ENCODE peak calls at places on chromosomes 16 and 17, in eight cellular contexts. G is adrenal gland, K is B cell, B is GM13977, Y is neural progenitor cell, I is nephron progenitor cell, M is kidney epithelial cell, H is transverse colon. N is an unnamed sample.

GRCh38 chr17:4903051-4903818 is at the start of gene CHRNE:
- DNase-seq in G (peak), Y (peak), K (peak), M (no peak), B (no peak), H (peak), I (peak), N (peak)

GRCh38 chr16:87006021-87006420 is 311.2 kb downstream of the C16orf95 start:
- DNase-seq in G (no peak), I (no peak), H (no peak), K (no peak), M (no peak), B (no peak), Y (no peak), N (no peak)

GRCh38 chr17:6303664-6304063 is 131.3 kb downstream of the AIPL1 start:
- DNase-seq in Y (peak), B (peak), I (peak), H (no peak), K (no peak), G (peak), M (no peak), N (no peak)

GRCh38 chr17:7558544-7559306 is at the start of gene TNFSF13:
- DNase-seq in Y (no peak), I (no peak), M (no peak), B (no peak), G (peak), H (peak), K (no peak), N (no peak)

GRCh38 chr16:84791501-84791900 is 28.3 kb upstream of the CRISPLD2 start:
- DNase-seq in B (no peak), H (no peak), I (no peak), K (no peak), M (no peak), G (no peak), Y (no peak), N (no peak)

GRCh38 chr16:75535901-75536300 is at the start of gene CHST5:
- DNase-seq in H (peak), M (no peak), I (no peak), G (no peak), B (no peak), Y (no peak), K (no peak), N (no peak)

GRCh38 chr17:37848690-37849616 is 75.3 kb upstream of the TBC1D3K start:
- DNase-seq in Y (no peak), I (no peak), H (no peak), K (no peak), G (peak), B (peak), M (peak), N (peak)

GRCh38 chr17:924711-925480 is 54.7 kb downstream of the NXN start:
- DNase-seq in H (no peak), M (no peak), Y (no peak), I (no peak), B (no peak), K (no peak), G (no peak), N (peak)

GRCh38 chr16:1343428-1344242 is 8.0 kb downstream of the TSR3 start:
- DNase-seq in B (no peak), G (no peak), K (no peak), M (no peak), H (no peak), I (no peak), Y (no peak), N (no peak)

GRCh38 chr17:7330099-7331015 is 1.2 kb upstream of the NEURL4 start:
- DNase-seq in I (peak), M (no peak), K (peak), G (peak), Y (peak), H (peak), B (peak), N (no peak)

GRCh38 chr17:71234349-71234748 is 886.5 kb upstream of the SOX9 start:
- DNase-seq in Y (no peak), K (no peak), M (no peak), G (no peak), H (no peak), I (no peak), B (no peak), N (no peak)

GRCh38 chr17:59387351-59388069 is 56.1 kb downstream of the YPEL2 start:
- DNase-seq in Y (no peak), G (no peak), M (no peak), B (no peak), K (no peak), H (no peak), I (no peak), N (no peak)

GRCh38 chr16:70520612-70521297 is 2.6 kb downstream of the COG4 start:
- DNase-seq in B (peak), G (no peak), K (no peak), M (no peak), Y (no peak), I (no peak), H (no peak), N (no peak)

GRCh38 chr16:1863681-1864460 is 8.1 kb downstream of the MEIOB start:
- DNase-seq in H (no peak), Y (peak), I (no peak), M (no peak), K (no peak), G (no peak), B (no peak), N (peak)

GRCh38 chr17:79057727-79058400 is 16.8 kb upstream of the ENGASE start:
- DNase-seq in I (no peak), G (no peak), Y (no peak), M (no peak), B (no peak), H (no peak), K (no peak), N (no peak)

GRCh38 chr16:10971560-10971961 is 27.2 kb downstream of the CLEC16A start:
- DNase-seq in Y (peak), H (peak), B (no peak), I (peak), K (no peak), G (peak), M (no peak), N (no peak)

GRCh38 chr17:40564883-40565744 is at the start of gene CCR7:
- DNase-seq in G (no peak), B (peak), I (no peak), K (peak), M (no peak), H (peak), Y (no peak), N (no peak)

GRCh38 chr16:14232106-14232890 is 161.2 kb downstream of the MRTFB start:
- DNase-seq in Y (no peak), I (peak), B (no peak), K (no peak), M (no peak), G (no peak), H (no peak), N (no peak)

GRCh38 chr17:39212841-39213480 is 12.8 kb downstream of the STAC2 start:
- DNase-seq in K (no peak), M (no peak), Y (no peak), H (peak), B (no peak), G (no peak), I (no peak), N (no peak)

GRCh38 chr17:46865100-46865499 is 13.7 kb downstream of the WNT9B start:
- DNase-seq in I (no peak), H (no peak), G (no peak), K (no peak), M (no peak), B (no peak), Y (no peak), N (no peak)

GRCh38 chr17:66491213-66491612 is 188.8 kb downstream of the PRKCA start:
- DNase-seq in I (no peak), B (no peak), Y (no peak), G (no peak), M (no peak), K (no peak), H (no peak), N (no peak)

GRCh38 chr17:2140683-2141082 is 85.8 kb downstream of the HIC1 start:
- DNase-seq in G (no peak), B (no peak), Y (no peak), H (no peak), M (no peak), K (no peak), I (no peak), N (peak)

GRCh38 chr17:43578352-43578698 is 32.2 kb upstream of the ETV4 start:
- DNase-seq in K (no peak), G (no peak), B (no peak), Y (no peak), I (no peak), H (no peak), M (no peak), N (no peak)

GRCh38 chr16:78520470-78520869 is 421.0 kb downstream of the WWOX start:
- DNase-seq in M (no peak), H (no peak), G (no peak), I (no peak), Y (no peak), B (no peak), K (no peak), N (no peak)

GRCh38 chr16:9761870-9762269 is 420.4 kb downstream of the GRIN2A start:
- DNase-seq in K (no peak), H (no peak), G (no peak), M (no peak), Y (no peak), B (no peak), I (no peak), N (no peak)

GRCh38 chr16:80547145-80547544 is 6.4 kb downstream of the DYNLRB2 start:
- DNase-seq in I (no peak), Y (no peak), G (no peak), K (no peak), B (no peak), M (no peak), H (no peak), N (no peak)

GRCh38 chr17:44109312-44109630 is 14.2 kb downstream of the HDAC5 start:
- DNase-seq in H (no peak), M (no peak), B (no peak), G (no peak), I (no peak), Y (no peak), K (no peak), N (no peak)

GRCh38 chr17:55769625-55770000 is 18.8 kb downstream of the PCTP start:
- DNase-seq in G (peak), B (no peak), I (no peak), Y (no peak), K (no peak), M (no peak), H (peak), N (peak)

GRCh38 chr17:17745476-17746455 is 64.5 kb downstream of the RAI1 start:
- DNase-seq in I (no peak), Y (no peak), K (no peak), B (no peak), G (no peak), M (no peak), H (no peak), N (no peak)

GRCh38 chr17:36884495-36885160 is 52.6 kb upstream of the LHX1 start:
- DNase-seq in G (no peak), Y (no peak), I (no peak), B (no peak), H (no peak), M (no peak), K (no peak), N (no peak)

GRCh38 chr17:45722161-45722560 is 62.0 kb upstream of the CRHR1 start:
- DNase-seq in G (no peak), Y (peak), H (no peak), M (no peak), B (no peak), I (peak), K (no peak), N (no peak)

GRCh38 chr16:2429771-2430663 is 770 bp downstream of the CCNF start:
- DNase-seq in G (no peak), K (no peak), Y (peak), B (peak), H (no peak), M (no peak), I (peak), N (no peak)

GRCh38 chr16:16879567-16880251 is 500.8 kb downstream of the NPIPA7 start:
- DNase-seq in K (no peak), Y (no peak), H (no peak), M (no peak), G (no peak), I (no peak), B (no peak), N (no peak)

GRCh38 chr16:81637336-81638235 is 141.5 kb upstream of the PLCG2 start:
- DNase-seq in I (no peak), K (no peak), B (no peak), M (no peak), Y (no peak), G (no peak), H (no peak), N (no peak)

GRCh38 chr16:58501242-58502131 is 1.5 kb downstream of the NDRG4 start:
- DNase-seq in G (no peak), K (peak), B (peak), H (peak), Y (peak), M (no peak), I (peak), N (no peak)

GRCh38 chr17:53649201-53649600 is 173.5 kb upstream of the KIF2B start:
- DNase-seq in I (no peak), K (no peak), M (no peak), B (no peak), H (no peak), G (no peak), Y (no peak), N (no peak)

DNA sequence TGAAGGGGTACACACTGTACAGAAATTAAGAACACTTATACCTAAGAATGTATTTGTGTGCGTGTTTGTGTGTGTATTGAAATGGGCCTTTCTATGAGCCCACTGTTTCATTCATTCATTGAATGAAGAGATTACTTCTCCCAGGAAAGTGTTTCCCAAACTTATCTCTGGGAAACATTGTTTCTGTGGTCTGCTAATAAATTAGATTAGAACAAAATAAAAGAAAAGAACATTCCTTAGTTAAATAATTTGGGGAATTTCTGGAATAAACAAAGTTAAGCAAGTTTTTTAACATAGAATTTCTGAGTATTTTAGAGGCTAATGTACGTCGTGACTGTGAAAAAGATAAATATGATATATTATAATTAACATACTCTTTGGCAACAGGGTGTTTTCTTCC is 402.4 kb upstream of the CDH11 start:
- DNase-seq in H (no peak), K (no peak), G (no peak), M (no peak), I (no peak), Y (no peak), B (no peak), N (no peak)
- TF ChIP-seq CTCF in H (no peak), K (no peak), G (no peak), M (no peak), I (no peak), Y (no peak), B (no peak), N (no peak)

DNA sequence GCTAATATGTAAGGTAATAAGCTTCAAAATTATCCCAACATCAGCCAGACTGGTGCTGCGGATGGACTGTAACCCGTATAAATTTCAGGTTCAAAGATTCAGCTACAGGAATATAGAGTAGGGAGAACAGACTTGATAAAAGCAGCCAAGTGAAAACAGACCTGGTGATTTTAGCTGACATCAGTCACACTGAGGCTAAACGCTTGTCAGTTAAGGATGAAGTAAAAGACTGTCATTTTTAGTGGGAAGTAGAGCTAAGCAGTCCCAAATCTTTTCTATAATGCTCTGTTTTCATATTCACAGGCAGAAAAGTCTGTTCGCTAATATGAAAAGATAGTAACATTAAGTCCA is 35.4 kb downstream of the CMTM4 start:
- DNase-seq in B (no peak), Y (no peak), H (no peak), G (no peak), M (peak), I (no peak), K (no peak), N (no peak)
- TF ChIP-seq CTCF in B (no peak), Y (no peak), H (no peak), G (no peak), M (no peak), I (no peak), K (no peak), N (no peak)

GRCh38 chr16:83420206-83420760 is 387.5 kb upstream of the HSBP1 start:
- DNase-seq in I (peak), M (no peak), K (no peak), Y (peak), B (no peak), G (no peak), H (no peak), N (no peak)

DNA sequence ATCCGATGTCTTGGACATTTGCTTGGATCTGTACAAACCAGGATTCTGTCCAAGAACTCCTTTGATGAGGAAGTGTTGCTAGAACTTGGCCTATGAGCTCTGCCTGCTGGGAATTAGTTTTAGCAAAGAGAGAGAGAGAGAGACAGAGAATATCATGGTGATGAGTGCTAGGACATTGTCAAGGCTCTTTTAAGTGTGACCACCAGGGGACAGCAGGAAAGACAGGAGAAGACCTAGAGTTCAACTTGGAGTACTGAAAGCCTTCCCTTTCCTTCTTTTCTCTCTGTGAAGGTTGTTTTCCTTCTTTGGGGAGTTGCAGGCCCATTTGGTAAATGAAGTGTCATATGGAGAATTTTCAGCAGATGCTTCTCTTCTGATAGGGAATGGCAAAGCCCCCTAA is 389.2 kb upstream of the HSBP1 start:
- DNase-seq in G (no peak), B (no peak), H (no peak), Y (no peak), K (no peak), I (no peak), M (no peak), N (no peak)
- TF ChIP-seq CTCF in G (no peak), B (no peak), H (no peak), Y (peak), K (no peak), I (no peak), M (no peak), N (no peak)

GRCh38 chr16:85986931-85987749 is 88.2 kb downstream of the IRF8 start:
- DNase-seq in H (peak), B (peak), M (no peak), Y (peak), I (peak), G (no peak), K (no peak), N (no peak)
- TF ChIP-seq CTCF in H (peak), B (peak), M (peak), Y (peak), I (peak), G (peak), K (no peak), N (peak)

DNA sequence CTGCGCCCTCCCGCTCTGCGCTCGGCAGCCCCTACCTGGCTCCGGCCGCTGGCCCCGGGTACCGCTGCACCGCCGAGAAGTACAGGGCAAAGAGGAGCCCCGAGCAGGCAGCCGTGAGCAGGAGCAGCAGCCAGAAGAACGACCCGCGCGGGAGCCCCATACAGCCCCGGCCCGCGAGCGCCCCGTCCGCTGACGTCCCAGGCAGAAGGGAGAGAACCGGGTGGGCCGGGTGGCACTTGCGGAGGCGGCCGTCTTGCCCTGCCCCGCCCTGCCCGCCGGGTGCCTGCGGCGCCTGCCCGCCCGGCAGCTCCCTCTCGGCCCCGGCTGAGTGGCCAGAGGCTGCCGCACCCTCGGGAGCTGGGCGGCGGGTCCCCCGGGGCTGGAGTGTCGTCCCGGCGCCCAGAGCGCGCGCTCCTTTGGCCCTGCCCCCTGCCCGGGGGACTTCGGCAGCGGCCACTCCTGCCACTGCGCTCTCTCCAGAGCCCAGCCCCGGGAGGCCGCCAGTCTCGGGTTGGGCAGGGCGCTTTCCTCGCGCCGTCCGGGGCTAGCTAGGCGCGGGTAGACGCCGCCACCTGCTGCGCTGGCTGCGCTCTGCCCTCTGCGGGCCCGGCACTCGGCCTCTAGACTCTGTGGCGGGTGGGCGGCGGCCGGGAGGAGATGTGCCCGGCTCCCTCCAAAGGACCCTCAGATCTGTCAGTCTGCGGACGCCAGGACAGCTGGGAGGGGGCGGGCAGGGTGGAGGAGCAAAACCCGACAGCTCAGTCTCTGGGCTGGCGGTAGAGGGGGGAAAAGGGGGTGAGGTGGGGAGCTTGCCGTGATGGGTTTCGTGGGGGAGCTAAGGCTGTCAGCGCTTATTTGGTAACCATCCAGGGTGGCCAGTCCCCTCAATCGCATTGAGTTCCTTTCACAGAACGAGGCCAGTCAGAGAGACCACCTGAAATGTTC is at the start of gene ST6GALNAC2:
- DNase-seq in M (no peak), K (peak), H (peak), Y (peak), I (peak), G (peak), B (no peak), N (no peak)
- TF ChIP-seq CTCF in M (peak), K (peak), H (peak), Y (no peak), I (no peak), G (peak), B (peak), N (peak)

GRCh38 chr16:71210-71539 is 1.3 kb downstream of the RHBDF1 start:
- DNase-seq in G (no peak), H (no peak), Y (no peak), K (no peak), B (no peak), M (no peak), I (no peak), N (no peak)

GRCh38 chr16:72561-73537 is at the start of gene RHBDF1:
- DNase-seq in M (no peak), K (no peak), H (peak), G (peak), I (peak), B (no peak), Y (peak), N (no peak)

GRCh38 chr16:69181-69580 is 3.2 kb downstream of the RHBDF1 start:
- DNase-seq in H (no peak), B (no peak), Y (no peak), M (no peak), I (no peak), G (no peak), K (no peak), N (no peak)

GRCh38 chr16:74025-74424 is 1.6 kb upstream of the RHBDF1 start:
- DNase-seq in B (no peak), M (no peak), Y (no peak), K (no peak), H (no peak), G (no peak), I (no peak), N (no peak)

GRCh38 chr16:71540-72341 is 690 bp downstream of the RHBDF1 start:
- DNase-seq in B (no peak), G (no peak), M (no peak), K (no peak), Y (peak), I (peak), H (peak), N (peak)
- TF ChIP-seq CTCF in B (no peak), G (no peak), M (no peak), K (no peak), Y (no peak), I (no peak), H (no peak), N (peak)

N was measured in foreskin keratinocyte.